ENCODE peak calls at places on chromosomes 1 and 21, in eight cellular contexts. B is cardiac muscle cell, C is heart right ventricle, K is psoas muscle, R is dorsolateral prefrontal cortex, G is A673, U is pancreas, V is heart left ventricle. A is an unnamed sample.

GRCh38 chr1:210373878-210374599 is 45.3 kb downstream of the HHAT start:
- DNase-seq in V (no peak), K (no peak), G (peak), R (no peak), B (peak), C (no peak), U (peak), A (no peak)

GRCh38 chr1:219555802-219556201 is 57.1 kb downstream of the ZC3H11B start:
- DNase-seq in U (no peak), R (no peak), C (no peak), G (no peak), V (no peak), B (no peak), K (no peak), A (no peak)

GRCh38 chr1:151993734-151994496 is at the start of gene S100A10:
- DNase-seq in V (peak), B (peak), G (no peak), C (peak), U (peak), K (peak), R (no peak), A (no peak)

GRCh38 chr1:115829023-115829674 is 11.8 kb downstream of the NHLH2 start:
- DNase-seq in C (peak), G (peak), B (no peak), K (peak), U (no peak), R (peak), V (peak), A (no peak)

GRCh38 chr1:113660053-113660452 is 99.2 kb downstream of the PHTF1 start:
- DNase-seq in R (no peak), U (no peak), B (no peak), C (no peak), V (no peak), G (peak), K (no peak), A (no peak)

GRCh38 chr1:179447489-179447888 is 81.7 kb downstream of the AXDND1 start:
- DNase-seq in G (peak), C (no peak), R (no peak), U (no peak), V (no peak), B (peak), K (no peak), A (no peak)

GRCh38 chr1:218845589-218845988 is 328.1 kb upstream of the LYPLAL1 start:
- DNase-seq in K (no peak), R (no peak), U (no peak), C (no peak), B (no peak), V (no peak), G (no peak), A (no peak)

GRCh38 chr21:35940074-35940927 is 120.0 kb downstream of the SETD4 start:
- DNase-seq in U (peak), C (peak), K (peak), G (peak), R (peak), B (peak), V (no peak), A (no peak)

GRCh38 chr1:75127916-75128717 is 6.1 kb upstream of the LHX8 start:
- DNase-seq in V (no peak), R (no peak), C (no peak), B (no peak), G (no peak), K (no peak), U (no peak), A (no peak)

GRCh38 chr21:45472445-45473365 is 67.7 kb downstream of the COL18A1 start:
- DNase-seq in U (no peak), K (no peak), B (no peak), V (peak), C (no peak), G (no peak), R (no peak), A (peak)

GRCh38 chr1:1080122-1080753 is 6.1 kb upstream of the RNF223 start:
- DNase-seq in C (peak), R (peak), U (peak), G (peak), K (peak), B (peak), V (peak), A (no peak)

GRCh38 chr1:203152158-203153034 is 23.2 kb downstream of the MYBPH start:
- DNase-seq in K (no peak), V (no peak), R (no peak), B (no peak), C (no peak), G (peak), U (no peak), A (no peak)

GRCh38 chr1:159942700-159943640 is 2.4 kb downstream of the IGSF9 start:
- DNase-seq in R (no peak), V (no peak), B (no peak), U (no peak), K (no peak), C (no peak), G (no peak), A (no peak)

GRCh38 chr21:44531606-44532128 is 8.3 kb downstream of the KRTAP10-1 start:
- DNase-seq in R (peak), V (peak), C (no peak), U (peak), K (no peak), G (no peak), B (no peak), A (no peak)

GRCh38 chr1:41467673-41468072 is 16.8 kb downstream of the EDN2 start:
- DNase-seq in U (no peak), V (no peak), B (no peak), K (no peak), C (no peak), R (no peak), G (no peak), A (no peak)

GRCh38 chr1:235714205-235714897 is 64.8 kb upstream of the GNG4 start:
- DNase-seq in K (no peak), C (no peak), B (no peak), G (no peak), R (no peak), U (no peak), V (no peak), A (no peak)

GRCh38 chr1:230891984-230892383 is 23.7 kb upstream of the C1orf198 start:
- DNase-seq in R (no peak), B (no peak), K (no peak), C (no peak), U (no peak), G (no peak), V (no peak), A (no peak)

GRCh38 chr1:10866314-10867091 is 70.1 kb upstream of the CASZ1 start:
- DNase-seq in V (no peak), B (no peak), U (peak), K (no peak), C (no peak), R (no peak), G (peak), A (no peak)

GRCh38 chr1:29655145-29655544 is 418.8 kb downstream of the PTPRU start:
- DNase-seq in K (no peak), U (no peak), G (no peak), V (no peak), R (no peak), B (no peak), C (peak), A (no peak)

GRCh38 chr1:217407426-217407825 is 223.5 kb downstream of the GPATCH2 start:
- DNase-seq in U (no peak), B (no peak), K (no peak), R (no peak), V (no peak), C (no peak), G (no peak), A (no peak)

GRCh38 chr1:211520641-211521040 is 28.7 kb upstream of the RD3 start:
- DNase-seq in R (no peak), U (no peak), C (no peak), K (no peak), G (peak), V (no peak), B (no peak), A (no peak)

GRCh38 chr1:153483776-153484175 is 23.3 kb upstream of the S100A7 start:
- DNase-seq in K (no peak), V (no peak), U (no peak), G (no peak), R (no peak), C (no peak), B (no peak), A (no peak)

GRCh38 chr1:94603663-94604062 is 62.1 kb upstream of the F3 start:
- DNase-seq in C (no peak), G (no peak), B (no peak), R (no peak), V (no peak), U (no peak), K (no peak), A (no peak)

GRCh38 chr1:225426395-225427248 is 1.2 kb downstream of the LBR start:
- DNase-seq in C (no peak), G (peak), V (peak), B (peak), K (peak), U (peak), R (no peak), A (no peak)

GRCh38 chr1:207321790-207322530 is 482 bp downstream of the CD55 start:
- DNase-seq in C (no peak), K (no peak), R (no peak), G (no peak), B (peak), V (no peak), U (no peak), A (peak)

GRCh38 chr1:202286622-202287097 is 55.1 kb downstream of the UBE2T start:
- DNase-seq in V (no peak), C (peak), G (no peak), K (no peak), R (no peak), U (peak), B (peak), A (no peak)

GRCh38 chr1:213985181-213986019 is 2.4 kb upstream of the PROX1 start:
- DNase-seq in V (peak), K (no peak), G (peak), U (no peak), B (peak), R (no peak), C (no peak), A (no peak)

GRCh38 chr1:21904475-21904724 is 32.7 kb downstream of the HSPG2 start:
- DNase-seq in K (no peak), G (no peak), R (no peak), U (no peak), C (no peak), B (no peak), V (no peak), A (no peak)

GRCh38 chr1:205774277-205775014 is 836 bp downstream of the RAB29 start:
- DNase-seq in K (peak), V (no peak), R (no peak), G (no peak), C (no peak), B (peak), U (no peak), A (no peak)

GRCh38 chr21:45972716-45973474 is 8.7 kb upstream of the COL6A1 start:
- DNase-seq in U (peak), K (peak), G (peak), R (no peak), C (peak), B (no peak), V (peak), A (no peak)

GRCh38 chr1:205243355-205244191 is 15.8 kb downstream of the TMCC2 start:
- DNase-seq in V (no peak), K (no peak), G (no peak), U (no peak), C (no peak), B (no peak), R (peak), A (no peak)

GRCh38 chr1:48214820-48215219 is 7.7 kb upstream of the SLC5A9 start:
- DNase-seq in B (no peak), R (peak), V (no peak), U (peak), C (no peak), K (no peak), G (no peak), A (peak)

GRCh38 chr1:153697191-153697872 is 18.8 kb downstream of the NPR1 start:
- DNase-seq in G (no peak), C (peak), V (peak), B (peak), R (no peak), U (peak), K (peak), A (no peak)

GRCh38 chr1:40316595-40317393 is at the start of gene COL9A2:
- DNase-seq in C (no peak), V (peak), G (peak), R (peak), U (peak), K (peak), B (peak), A (peak)

GRCh38 chr21:29145354-29145782 is 14.9 kb downstream of the MAP3K7CL start:
- DNase-seq in K (no peak), G (peak), V (no peak), U (no peak), R (peak), B (no peak), C (peak), A (no peak)

GRCh38 chr21:46069166-46069565 is 28.7 kb upstream of the COL6A2 start:
- DNase-seq in B (no peak), V (no peak), G (no peak), R (no peak), K (no peak), U (no peak), C (no peak), A (no peak)

GRCh38 chr1:32465541-32466002 is 700 bp downstream of the ZBTB8B start:
- DNase-seq in B (no peak), R (no peak), K (no peak), G (no peak), U (no peak), V (no peak), C (no peak), A (no peak)

GRCh38 chr1:32468791-32469190 is 3.9 kb downstream of the ZBTB8B start:
- DNase-seq in U (no peak), G (no peak), V (no peak), C (no peak), B (no peak), R (no peak), K (no peak), A (no peak)

GRCh38 chr1:32464191-32464715 is 619 bp upstream of the ZBTB8B start:
- DNase-seq in B (peak), V (no peak), G (peak), U (no peak), R (no peak), K (no peak), C (no peak), A (no peak)

GRCh38 chr1:32464716-32465540 is at the start of gene ZBTB8B:
- DNase-seq in U (peak), V (peak), C (peak), K (peak), G (peak), B (peak), R (peak), A (peak)

GRCh38 chr1:32466761-32467160 is 1.9 kb downstream of the ZBTB8B start:
- DNase-seq in B (no peak), U (no peak), C (no peak), G (no peak), K (no peak), V (no peak), R (no peak), A (no peak)
- H3K27ac ChIP-seq in B (no peak), U (no peak), C (no peak), G (no peak), K (no peak), V (no peak), R (no peak), A (no peak)

GRCh38 chr1:19457555-19457954 is 27.8 kb downstream of the CAPZB start:
- DNase-seq in B (no peak), U (no peak), V (no peak), R (no peak), K (no peak), G (peak), C (no peak), A (no peak)
- H3K27ac ChIP-seq in B (no peak), U (no peak), V (peak), R (no peak), K (peak), G (peak), C (peak), A (no peak)

DNA sequence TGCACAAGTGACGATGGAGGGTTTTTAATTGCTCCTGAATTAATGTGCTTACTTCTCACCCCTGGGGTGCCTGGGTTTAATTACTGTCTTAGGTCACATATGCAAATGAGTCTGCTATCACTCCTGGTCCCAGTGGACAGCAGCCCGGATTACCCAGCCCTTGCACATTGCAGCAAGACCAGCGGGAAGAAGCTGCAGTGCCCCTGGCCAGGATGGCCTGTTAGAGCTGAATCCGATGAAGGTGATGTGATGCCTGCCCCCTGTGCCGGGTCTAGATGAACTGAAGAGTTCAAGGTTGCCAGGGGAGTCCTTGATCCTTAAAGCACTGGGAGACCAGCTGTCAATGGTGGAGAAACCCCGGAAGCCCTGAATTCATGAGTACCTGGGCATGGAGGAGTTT is 24.2 kb downstream of the ENO1 start:
- DNase-seq in K (no peak), U (no peak), G (no peak), B (no peak), R (no peak), C (no peak), V (no peak), A (no peak)
- H3K27ac ChIP-seq in K (no peak), U (no peak), G (no peak), B (peak), R (no peak), C (no peak), V (no peak), A (no peak)

GRCh38 chr1:89938171-89939055 is 56.5 kb upstream of the ZNF326 start:
- DNase-seq in K (no peak), B (no peak), G (no peak), U (no peak), C (no peak), V (no peak), R (no peak), A (no peak)
- H3K27ac ChIP-seq in K (no peak), B (no peak), G (peak), U (no peak), C (no peak), V (no peak), R (no peak), A (peak)

GRCh38 chr1:43293171-43293570 is 7.6 kb upstream of the TIE1 start:
- DNase-seq in V (no peak), B (no peak), K (no peak), C (no peak), G (no peak), U (no peak), R (no peak), A (no peak)
- H3K27ac ChIP-seq in V (peak), B (no peak), K (no peak), C (peak), G (no peak), U (no peak), R (peak), A (peak)

GRCh38 chr1:246787781-246788513 is 63.7 kb downstream of the SCCPDH start:
- DNase-seq in R (no peak), V (no peak), K (no peak), G (no peak), U (no peak), B (no peak), C (no peak), A (no peak)

GRCh38 chr1:246789454-246790339 is 65.5 kb downstream of the SCCPDH start:
- DNase-seq in B (no peak), G (no peak), K (no peak), C (no peak), U (no peak), V (no peak), R (no peak), A (no peak)

GRCh38 chr1:246790364-246790763 is 66.2 kb downstream of the SCCPDH start:
- DNase-seq in G (no peak), V (no peak), K (no peak), R (no peak), U (no peak), B (no peak), C (no peak), A (no peak)

GRCh38 chr1:246790833-246791232 is 66.6 kb downstream of the SCCPDH start:
- DNase-seq in K (no peak), C (no peak), R (no peak), B (no peak), G (no peak), U (no peak), V (no peak), A (no peak)

GRCh38 chr1:246788895-246789338 is 64.7 kb downstream of the SCCPDH start:
- DNase-seq in U (no peak), R (no peak), K (no peak), V (no peak), C (no peak), B (no peak), G (no peak), A (no peak)
- H3K27ac ChIP-seq in U (no peak), R (no peak), K (no peak), V (no peak), C (no peak), B (no peak), G (no peak), A (no peak)